ENCODE peak calls at places on chromosomes 4 and X, in ten cellular contexts. E is naive thymus-derived CD4-positive, alpha-beta T cell; D is astrocyte; X is epithelial cell of esophagus; V is suprapubic skin; A is body of pancreas; T is foreskin fibroblast; U is aorta; F is fibroblast of lung; I is adipocyte. H is an unnamed sample.

GRCh38 chr4:85398276-85398675 is 76.7 kb upstream of the ARHGAP24 start:
- DNase-seq in E (no peak), D (peak; percentile 55), X (no peak), V (no peak), A (no peak), T (peak; percentile 52), U (no peak), F (peak; percentile 2), I (peak; percentile 72), H (no peak)

GRCh38 chrX:54921427-54922021 is 900 bp downstream of the TRO start:
- DNase-seq in E (peak; percentile 34), D (peak; percentile 52), X (peak; percentile 15), V (no peak), A (peak; percentile 58), T (peak; percentile 83), U (peak; percentile 81), F (peak; percentile 80), I (peak; percentile 79), H (no peak)

GRCh38 chr4:110532901-110533589 is 57.1 kb downstream of the ENPEP start:
- DNase-seq in E (no peak), D (peak; percentile 62), X (no peak), V (no peak), A (no peak), T (no peak), U (no peak), F (no peak), I (no peak), H (no peak)

GRCh38 chr4:18294846-18295245 is 273.3 kb upstream of the LCORL start:
- DNase-seq in E (no peak), D (no peak), X (no peak), V (no peak), A (no peak), T (no peak), U (no peak), F (no peak), I (no peak), H (no peak)

GRCh38 chr4:147480891-147481576 is at the start of gene EDNRA:
- DNase-seq in E (no peak), D (peak; percentile 61), X (peak; percentile 51), V (no peak), A (no peak), T (peak; percentile 87), U (peak; percentile 60), F (peak; percentile 65), I (peak; percentile 85), H (no peak)

GRCh38 chr4:127400736-127401346 is 231.9 kb upstream of the INTU start:
- DNase-seq in E (no peak), D (peak; percentile 65), X (peak; percentile 85), V (peak; percentile 62), A (peak; percentile 54), T (peak; percentile 91), U (peak; percentile 63), F (peak; percentile 86), I (peak; percentile 90), H (peak; percentile 13)

GRCh38 chrX:77275392-77275791 is 171.8 kb upstream of the FGF16 start:
- DNase-seq in E (no peak), D (no peak), X (no peak), V (no peak), A (no peak), T (no peak), U (no peak), F (no peak), I (no peak), H (no peak)

GRCh38 chr4:105991726-105992125 is 96.5 kb downstream of the NPNT start:
- DNase-seq in E (no peak), D (no peak), X (no peak), V (no peak), A (no peak), T (no peak), U (no peak), F (no peak), I (no peak), H (no peak)

GRCh38 chr4:72767903-72768817 is 199.1 kb upstream of the ADAMTS3 start:
- DNase-seq in E (no peak), D (peak; percentile 98), X (peak; percentile 39), V (no peak), A (no peak), T (peak; percentile 9), U (no peak), F (peak; percentile 11), I (peak; percentile 73), H (peak; percentile 66)

GRCh38 chr4:94995684-94996394 is 238.1 kb downstream of the BMPR1B start:
- DNase-seq in E (peak; percentile 11), D (peak; percentile 61), X (peak; percentile 36), V (no peak), A (peak; percentile 32), T (peak; percentile 5), U (no peak), F (peak; percentile 26), I (peak; percentile 48), H (no peak)

GRCh38 chr4:98653890-98654867 is 4.2 kb downstream of the TSPAN5 start:
- DNase-seq in E (no peak), D (peak; percentile 98), X (peak; percentile 78), V (no peak), A (no peak), T (peak; percentile 95), U (no peak), F (peak; percentile 90), I (peak; percentile 82), H (peak; percentile 89)

GRCh38 chrX:130560558-130560957 is 158.8 kb downstream of the RBMX2 start:
- DNase-seq in E (no peak), D (no peak), X (no peak), V (no peak), A (no peak), T (peak; percentile 43), U (no peak), F (no peak), I (no peak), H (no peak)

GRCh38 chrX:78725257-78725656 is 22.3 kb upstream of the LPAR4 start:
- DNase-seq in E (no peak), D (no peak), X (no peak), V (no peak), A (no peak), T (no peak), U (no peak), F (no peak), I (no peak), H (no peak)

GRCh38 chr4:152535903-152536544 is at the start of gene FBXW7:
- DNase-seq in E (peak; percentile 100), D (peak; percentile 97), X (peak; percentile 100), V (peak; percentile 99), A (peak; percentile 97), T (peak; percentile 100), U (peak; percentile 99), F (peak; percentile 99), I (peak; percentile 100), H (peak; percentile 92)

GRCh38 chr4:6674500-6675149 is 19.1 kb upstream of the S100P start:
- DNase-seq in E (peak; percentile 76), D (no peak), X (peak; percentile 82), V (no peak), A (peak; percentile 44), T (peak; percentile 56), U (no peak), F (peak; percentile 40), I (peak; percentile 27), H (no peak)

GRCh38 chr4:181193162-181193930 is 1049.9 kb upstream of the TENM3 start:
- DNase-seq in E (no peak), D (no peak), X (no peak), V (no peak), A (no peak), T (no peak), U (no peak), F (no peak), I (peak; percentile 7), H (no peak)

GRCh38 chr4:26459054-26459755 is 31.1 kb downstream of the CCKAR start:
- DNase-seq in E (peak; percentile 55), D (peak; percentile 71), X (peak; percentile 67), V (no peak), A (no peak), T (peak; percentile 82), U (no peak), F (peak; percentile 86), I (peak; percentile 79), H (no peak)

GRCh38 chr4:137519406-137519805 is 12.9 kb downstream of the PCDH18 start:
- DNase-seq in E (no peak), D (peak; percentile 64), X (peak; percentile 66), V (no peak), A (no peak), T (peak; percentile 88), U (peak; percentile 35), F (peak; percentile 71), I (peak; percentile 81), H (no peak)

GRCh38 chr4:130044788-130045531 is 949.0 kb downstream of the C4orf33 start:
- DNase-seq in E (no peak), D (no peak), X (no peak), V (no peak), A (no peak), T (no peak), U (no peak), F (no peak), I (no peak), H (no peak)
- H3K4me3 ChIP-seq in E (no peak overlapping the region), D (no peak overlapping the region), X (no peak overlapping the region), V (no peak overlapping the region), A (no peak overlapping the region), T (no peak overlapping the region), U (no peak overlapping the region), F (no peak overlapping the region), I (no peak overlapping the region), H (no peak overlapping the region)

DNA sequence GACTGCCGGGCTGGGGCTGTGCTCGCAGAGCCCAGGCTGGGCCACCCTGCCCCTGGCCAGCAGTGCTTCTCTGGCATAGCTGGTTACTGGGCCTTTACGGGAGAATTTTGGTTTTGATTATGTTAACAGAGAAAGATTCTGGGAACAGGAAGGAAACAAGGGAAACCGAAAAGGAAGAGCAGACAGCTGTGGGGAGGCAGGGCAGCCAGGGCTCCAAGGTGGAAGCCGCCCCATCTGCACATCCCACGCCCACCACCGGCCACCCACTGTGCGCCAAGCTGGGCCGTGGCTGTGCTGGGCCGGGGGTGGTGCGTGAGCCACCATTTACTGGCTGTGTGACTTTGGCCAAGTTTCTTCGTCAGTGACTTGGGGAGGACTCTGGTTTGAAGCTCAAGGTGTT is 20.1 kb downstream of the SH3BP2 start:
- DNase-seq in E (no peak), D (no peak), X (no peak), V (no peak), A (no peak), T (peak; percentile 54), U (no peak), F (no peak), I (no peak), H (no peak)
- H3K4me3 ChIP-seq in E (peak overlapping the region; percentile 81), D (no peak overlapping the region), X (no peak overlapping the region), V (peak overlapping the region; percentile 44), A (no peak overlapping the region), T (peak overlapping the region; percentile 28), U (no peak overlapping the region), F (no peak overlapping the region), I (peak overlapping the region; percentile 72), H (peak overlapping the region; percentile 12)

GRCh38 chr4:10831727-10832408 is 147.3 kb upstream of the CLNK start:
- DNase-seq in E (no peak), D (no peak), X (no peak), V (no peak), A (no peak), T (no peak), U (no peak), F (no peak), I (no peak), H (no peak)
- H3K4me3 ChIP-seq in E (no peak overlapping the region), D (no peak overlapping the region), X (no peak overlapping the region), V (no peak overlapping the region), A (no peak overlapping the region), T (no peak overlapping the region), U (no peak overlapping the region), F (no peak overlapping the region), I (no peak overlapping the region), H (no peak overlapping the region)

DNA sequence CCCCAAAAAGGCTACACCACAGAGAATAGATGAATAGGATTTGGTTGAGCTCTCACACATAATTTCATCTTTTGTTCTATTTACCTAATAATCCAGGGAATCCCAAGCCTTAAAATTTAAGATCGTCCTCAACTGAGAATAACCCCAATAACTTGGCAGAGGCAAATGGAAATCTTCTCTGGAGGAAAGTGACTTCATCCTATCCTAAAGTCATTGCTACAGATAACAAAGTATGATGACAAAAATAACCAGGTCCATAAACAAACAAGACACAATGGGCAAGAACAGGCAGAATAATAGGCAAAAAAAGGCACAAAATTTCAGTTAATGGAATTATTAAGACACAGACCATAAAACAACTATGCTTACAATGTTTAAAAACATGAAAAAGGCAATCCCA is 177.3 kb upstream of the STK26 start:
- DNase-seq in E (no peak), D (no peak), X (no peak), V (no peak), A (no peak), T (no peak), U (no peak), F (no peak), I (no peak), H (no peak)
- H3K4me3 ChIP-seq in E (no peak overlapping the region), D (no peak overlapping the region), X (no peak overlapping the region), V (no peak overlapping the region), A (no peak overlapping the region), T (no peak overlapping the region), U (no peak overlapping the region), F (no peak overlapping the region), I (no peak overlapping the region), H (no peak overlapping the region)